ENCODE peak calls at places on chromosomes 13 and 19, in four cellular contexts. One of them, this sample, is unnamed.

GRCh38 chr19:49133621-49134454 is 14.5 kb downstream of the PPFIA3 start:
- DNase-seq in IMR-90: peak
- DNase-seq in H1: peak
- DNase-seq in H9: peak
- DNase-seq in this sample: peak

GRCh38 chr13:82878536-82878935 is 1003.7 kb downstream of the SLITRK1 start:
- DNase-seq in IMR-90: no peak
- DNase-seq in H1: no peak
- DNase-seq in H9: no peak
- DNase-seq in this sample: peak

GRCh38 chr19:49746206-49746958 is 16.7 kb downstream of the TSKS start:
- DNase-seq in IMR-90: no peak
- DNase-seq in H1: peak
- DNase-seq in H9: peak
- DNase-seq in this sample: peak

GRCh38 chr13:109869312-109870237 is 83.2 kb upstream of the IRS2 start:
- DNase-seq in IMR-90: peak
- DNase-seq in H1: no peak
- DNase-seq in H9: peak
- DNase-seq in this sample: peak

GRCh38 chr13:48429886-48430285 is 17.0 kb upstream of the LPAR6 start:
- DNase-seq in IMR-90: no peak
- DNase-seq in H1: no peak
- DNase-seq in H9: no peak
- DNase-seq in this sample: no peak

GRCh38 chr13:73158851-73159250 is 100.0 kb downstream of the KLF5 start:
- DNase-seq in IMR-90: peak
- DNase-seq in H1: no peak
- DNase-seq in H9: no peak
- DNase-seq in this sample: no peak

GRCh38 chr13:33261426-33262068 is 24.0 kb downstream of the STARD13 start:
- DNase-seq in IMR-90: peak
- DNase-seq in H1: no peak
- DNase-seq in H9: no peak
- DNase-seq in this sample: no peak

GRCh38 chr19:13172335-13173128 is 22.3 kb downstream of the IER2 start:
- DNase-seq in IMR-90: peak
- DNase-seq in H1: no peak
- DNase-seq in H9: no peak
- DNase-seq in this sample: peak

GRCh38 chr13:32894589-32895001 is 121.6 kb upstream of the KL start:
- DNase-seq in IMR-90: peak
- DNase-seq in H1: no peak
- DNase-seq in H9: no peak
- DNase-seq in this sample: no peak

GRCh38 chr13:79867248-79867647 is 386.3 kb downstream of the NDFIP2 start:
- DNase-seq in IMR-90: peak
- DNase-seq in H1: no peak
- DNase-seq in H9: no peak
- DNase-seq in this sample: no peak

GRCh38 chr19:53936035-53936434 is 26.7 kb upstream of the CACNG8 start:
- DNase-seq in IMR-90: no peak
- DNase-seq in H1: no peak
- DNase-seq in H9: no peak
- DNase-seq in this sample: no peak

GRCh38 chr19:44401108-44401786 is at the start of gene ZNF285:
- DNase-seq in IMR-90: peak
- DNase-seq in H1: peak
- DNase-seq in H9: peak
- DNase-seq in this sample: peak

GRCh38 chr13:26007774-26008173 is 44.0 kb downstream of the SHISA2 start:
- DNase-seq in IMR-90: no peak
- DNase-seq in H1: no peak
- DNase-seq in H9: no peak
- DNase-seq in this sample: peak

GRCh38 chr13:20392530-20392929 is 133.1 kb downstream of the CRYL1 start:
- DNase-seq in IMR-90: no peak
- DNase-seq in H1: no peak
- DNase-seq in H9: no peak
- DNase-seq in this sample: no peak

GRCh38 chr13:76708138-76708537 is 178.1 kb downstream of the KCTD12 start:
- DNase-seq in IMR-90: no peak
- DNase-seq in H1: no peak
- DNase-seq in H9: no peak
- DNase-seq in this sample: no peak

GRCh38 chr19:1746401-1747284 is 6.7 kb upstream of the ONECUT3 start:
- DNase-seq in IMR-90: peak
- DNase-seq in H1: peak
- DNase-seq in H9: no peak
- DNase-seq in this sample: no peak

GRCh38 chr13:64127856-64128255 is 2712.2 kb upstream of the PCDH20 start:
- DNase-seq in IMR-90: no peak
- DNase-seq in H1: no peak
- DNase-seq in H9: no peak
- DNase-seq in this sample: no peak

GRCh38 chr13:32264407-32264806 is 50.8 kb downstream of the ZAR1L start:
- DNase-seq in IMR-90: peak
- DNase-seq in H1: no peak
- DNase-seq in H9: no peak
- DNase-seq in this sample: no peak

GRCh38 chr19:5627395-5627904 is 4.6 kb downstream of the SAFB start:
- DNase-seq in IMR-90: peak
- DNase-seq in H1: no peak
- DNase-seq in H9: peak
- DNase-seq in this sample: peak

GRCh38 chr13:103130681-103131210 is 64.5 kb upstream of the SLC10A2 start:
- DNase-seq in IMR-90: no peak
- DNase-seq in H1: no peak
- DNase-seq in H9: no peak
- DNase-seq in this sample: no peak

GRCh38 chr19:18098891-18099622 is 1.5 kb downstream of the MAST3 start:
- DNase-seq in IMR-90: no peak
- DNase-seq in H1: no peak
- DNase-seq in H9: no peak
- DNase-seq in this sample: no peak

GRCh38 chr19:40457953-40458596 is 7.5 kb downstream of the BLVRB start:
- DNase-seq in IMR-90: no peak
- DNase-seq in H1: no peak
- DNase-seq in H9: no peak
- DNase-seq in this sample: no peak

GRCh38 chr19:1019980-1020867 is 699 bp downstream of the TMEM259 start:
- DNase-seq in IMR-90: no peak
- DNase-seq in H1: no peak
- DNase-seq in H9: no peak
- DNase-seq in this sample: no peak

GRCh38 chr13:97934590-97934989 is 18.9 kb upstream of the IPO5 start:
- DNase-seq in IMR-90: no peak
- DNase-seq in H1: no peak
- DNase-seq in H9: no peak
- DNase-seq in this sample: no peak

GRCh38 chr19:287381-287871 is 3.8 kb downstream of the PLPP2 start:
- DNase-seq in IMR-90: no peak
- DNase-seq in H1: no peak
- DNase-seq in H9: no peak
- DNase-seq in this sample: peak

GRCh38 chr19:29858000-29858596 is 46.3 kb downstream of the CCNE1 start:
- DNase-seq in IMR-90: no peak
- DNase-seq in H1: peak
- DNase-seq in H9: peak
- DNase-seq in this sample: no peak

GRCh38 chr13:19634129-19634740 is 776 bp downstream of the MPHOSPH8 start:
- DNase-seq in IMR-90: peak
- DNase-seq in H1: no peak
- DNase-seq in H9: no peak
- DNase-seq in this sample: peak

GRCh38 chr19:42023121-42023942 is 29.3 kb upstream of the ATP1A3 start:
- DNase-seq in IMR-90: peak
- DNase-seq in H1: peak
- DNase-seq in H9: peak
- DNase-seq in this sample: peak

GRCh38 chr19:17081672-17082630 is 6.4 kb downstream of the MYO9B start:
- DNase-seq in IMR-90: no peak
- DNase-seq in H1: no peak
- DNase-seq in H9: no peak
- DNase-seq in this sample: no peak

GRCh38 chr13:40178130-40178529 is 488.3 kb downstream of the FOXO1 start:
- DNase-seq in IMR-90: no peak
- DNase-seq in H1: no peak
- DNase-seq in H9: no peak
- DNase-seq in this sample: no peak

GRCh38 chr13:40272776-40273139 is 393.7 kb downstream of the FOXO1 start:
- DNase-seq in IMR-90: peak
- DNase-seq in H1: no peak
- DNase-seq in H9: no peak
- DNase-seq in this sample: no peak

GRCh38 chr13:27403252-27403678 is 21.2 kb upstream of the GTF3A start:
- DNase-seq in IMR-90: peak
- DNase-seq in H1: no peak
- DNase-seq in H9: no peak
- DNase-seq in this sample: no peak

GRCh38 chr19:13024126-13024957 is 29.1 kb downstream of the NFIX start:
- DNase-seq in IMR-90: peak
- DNase-seq in H1: no peak
- DNase-seq in H9: no peak
- DNase-seq in this sample: no peak

DNA sequence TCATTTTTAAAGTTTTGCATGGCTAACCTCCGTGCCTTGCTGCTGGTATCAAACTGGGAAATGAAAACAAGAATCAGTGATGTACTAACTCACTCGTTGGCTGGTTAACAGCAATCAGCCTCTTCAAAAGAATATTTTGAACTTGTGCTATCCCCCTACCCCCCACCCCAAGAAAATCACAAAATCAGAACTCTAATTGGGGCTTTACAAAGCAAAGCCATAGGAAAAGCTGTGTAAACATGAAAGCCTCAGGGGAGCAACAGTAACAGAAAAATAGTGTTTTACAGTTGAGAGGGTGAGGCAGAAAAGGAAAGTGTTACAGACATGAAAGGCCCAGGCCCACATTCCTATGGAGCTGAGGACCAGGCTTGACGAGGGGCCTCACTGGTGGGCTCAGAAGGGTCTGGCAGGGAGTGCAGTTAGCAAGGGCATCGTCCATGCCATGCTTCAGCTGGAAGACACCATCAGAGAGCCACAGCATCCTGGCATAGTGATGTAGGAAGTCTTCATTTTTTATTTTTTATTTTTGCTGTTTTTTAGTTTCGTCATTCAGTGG is 217.6 kb downstream of the PCCA start:
- DNase-seq in IMR-90: no peak
- DNase-seq in H1: no peak
- DNase-seq in H9: no peak
- DNase-seq in this sample: no peak
- H4K8ac ChIP-seq in IMR-90: no peak
- H4K8ac ChIP-seq in H1: no peak
- H4K8ac ChIP-seq in H9: no peak
- H4K8ac ChIP-seq in this sample: no peak

DNA sequence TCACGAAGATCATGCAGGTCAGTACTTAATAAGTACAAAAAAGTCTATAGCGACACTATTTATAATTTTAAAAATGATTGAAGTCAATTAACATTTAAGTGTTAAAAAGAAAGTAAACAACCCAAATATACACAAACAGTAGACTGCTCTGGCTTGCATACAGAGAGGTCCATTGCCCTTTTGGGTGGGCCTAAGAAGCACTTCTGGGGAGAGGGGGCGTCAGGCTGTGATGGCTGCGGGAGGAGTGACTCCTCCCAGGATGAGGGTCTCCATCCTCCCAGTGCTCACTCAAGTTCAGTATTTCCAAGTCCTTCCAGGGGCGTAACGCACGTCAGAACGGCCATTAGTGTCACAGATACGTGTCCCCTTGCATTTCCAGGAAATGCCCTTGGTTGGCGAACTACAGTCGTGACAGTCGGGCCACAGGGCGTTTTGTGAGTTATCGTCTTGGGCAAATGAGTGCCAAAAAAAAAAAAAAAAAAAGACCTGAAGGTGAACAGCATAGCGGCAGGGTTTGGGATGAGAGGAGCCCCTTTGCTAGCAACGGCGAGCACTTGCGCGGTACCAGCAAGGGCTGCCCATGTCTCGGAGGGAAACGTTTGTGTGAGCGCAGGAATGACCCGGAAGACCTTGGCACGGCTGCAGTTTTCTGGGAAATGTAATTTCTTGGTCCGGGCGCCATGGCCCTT is at the start of gene SCGB2B2:
- DNase-seq in IMR-90: no peak
- DNase-seq in H1: no peak
- DNase-seq in H9: peak
- DNase-seq in this sample: no peak
- H3K23ac ChIP-seq in IMR-90: peak
- H3K23ac ChIP-seq in H1: no peak
- H3K23ac ChIP-seq in H9: no peak
- H3K23ac ChIP-seq in this sample: no peak

GRCh38 chr19:39398297-39398864 is 7.2 kb downstream of the MED29 start:
- DNase-seq in IMR-90: peak
- DNase-seq in H1: no peak
- DNase-seq in H9: no peak
- DNase-seq in this sample: peak
- H4K8ac ChIP-seq in IMR-90: peak
- H4K8ac ChIP-seq in H1: no peak
- H4K8ac ChIP-seq in H9: no peak
- H4K8ac ChIP-seq in this sample: peak

GRCh38 chr19:38213469-38213868 is 10.6 kb downstream of the DPF1 start:
- DNase-seq in IMR-90: no peak
- DNase-seq in H1: no peak
- DNase-seq in H9: no peak
- DNase-seq in this sample: no peak
- H3K23ac ChIP-seq in IMR-90: no peak
- H3K23ac ChIP-seq in H1: no peak
- H3K23ac ChIP-seq in H9: no peak
- H3K23ac ChIP-seq in this sample: no peak

DNA sequence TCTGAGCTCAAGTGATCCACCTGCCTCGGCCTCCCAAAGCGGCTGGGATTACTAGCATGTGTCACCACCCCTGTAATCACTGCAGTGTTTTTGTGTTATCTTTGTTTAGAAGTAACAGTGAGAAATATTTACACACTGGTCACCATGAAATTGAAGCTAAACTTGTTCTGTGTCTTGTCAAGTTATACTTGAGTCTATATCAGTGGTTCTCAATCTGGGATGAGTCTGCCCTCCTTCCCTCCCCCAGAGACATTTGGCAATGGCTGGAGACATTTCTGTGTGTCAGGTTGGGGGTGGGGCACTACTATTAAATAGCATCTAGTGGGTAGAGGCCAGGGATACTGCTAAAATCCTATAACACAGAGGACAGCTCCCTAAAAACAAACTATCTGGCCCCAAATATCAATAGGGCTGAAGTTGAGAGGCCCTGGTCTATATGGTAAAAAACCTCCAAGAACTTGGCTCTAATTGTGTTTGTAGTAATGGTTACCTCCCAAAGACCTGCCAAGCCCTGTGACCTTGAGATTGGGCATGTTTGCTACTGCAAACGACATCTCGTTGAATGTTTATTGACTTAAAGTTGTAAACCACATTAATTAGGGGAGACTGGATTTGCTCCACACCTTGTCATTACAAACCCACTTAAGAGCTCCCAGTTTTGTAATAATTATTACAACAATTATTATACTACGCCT is 6.9 kb downstream of the CTU1 start:
- DNase-seq in IMR-90: no peak
- DNase-seq in H1: no peak
- DNase-seq in H9: no peak
- DNase-seq in this sample: no peak
- H4K8ac ChIP-seq in IMR-90: no peak
- H4K8ac ChIP-seq in H1: no peak
- H4K8ac ChIP-seq in H9: no peak
- H4K8ac ChIP-seq in this sample: no peak

This sample was measured in trophoblast cell.